ENCODE peak calls at places on chromosomes 13 and 19, in seven cellular contexts. J is neuronal stem cell, S is A549, O is astrocyte, Q is mesenchymal stem cell, Y is hepatocyte, Z is GM23248. H is an unnamed sample.

GRCh38 chr13:98142427-98143156 is at the start of gene FARP1:
- DNase-seq in O (peak), Z (peak), Y (peak), Q (peak), J (peak), S (peak), H (peak)

GRCh38 chr19:11551603-11552235 is 7.3 kb downstream of the ELOF1 start:
- DNase-seq in Z (peak), O (no peak), J (no peak), Q (no peak), Y (no peak), S (no peak), H (peak)

GRCh38 chr19:18519962-18520847 is 1.7 kb downstream of the ELL start:
- DNase-seq in J (peak), Y (peak), S (peak), Q (peak), O (peak), Z (peak), H (peak)

GRCh38 chr19:1661995-1662394 is 9.6 kb upstream of the TCF3 start:
- DNase-seq in O (no peak), Q (no peak), Z (no peak), Y (no peak), J (no peak), S (no peak), H (no peak)

GRCh38 chr13:72565893-72566292 is 161.5 kb downstream of the MZT1 start:
- DNase-seq in Y (peak), S (no peak), Z (peak), J (peak), Q (peak), O (peak), H (no peak)

GRCh38 chr13:50618206-50618605 is 225.3 kb downstream of the DLEU7 start:
- DNase-seq in Q (no peak), S (no peak), Y (no peak), Z (no peak), O (no peak), J (no peak), H (no peak)

GRCh38 chr19:14051980-14052379 is 9.9 kb downstream of the PALM3 start:
- DNase-seq in J (no peak), O (no peak), S (no peak), Q (no peak), Y (no peak), Z (no peak), H (no peak)

GRCh38 chr13:54449922-54450321 is 1421.3 kb downstream of the OLFM4 start:
- DNase-seq in Z (no peak), Q (no peak), J (no peak), Y (no peak), O (no peak), S (no peak), H (no peak)

GRCh38 chr19:13153627-13154240 is 3.5 kb downstream of the IER2 start:
- DNase-seq in O (peak), Q (no peak), S (no peak), Z (peak), J (peak), Y (peak), H (peak)

GRCh38 chr13:97640236-97640635 is 206.3 kb downstream of the RAP2A start:
- DNase-seq in S (no peak), O (no peak), Q (no peak), Z (no peak), J (no peak), Y (no peak), H (no peak)

GRCh38 chr19:40813182-40813581 is 14.2 kb downstream of the EGLN2 start:
- DNase-seq in Q (no peak), J (no peak), Y (no peak), Z (no peak), O (no peak), S (no peak), H (peak)

DNA sequence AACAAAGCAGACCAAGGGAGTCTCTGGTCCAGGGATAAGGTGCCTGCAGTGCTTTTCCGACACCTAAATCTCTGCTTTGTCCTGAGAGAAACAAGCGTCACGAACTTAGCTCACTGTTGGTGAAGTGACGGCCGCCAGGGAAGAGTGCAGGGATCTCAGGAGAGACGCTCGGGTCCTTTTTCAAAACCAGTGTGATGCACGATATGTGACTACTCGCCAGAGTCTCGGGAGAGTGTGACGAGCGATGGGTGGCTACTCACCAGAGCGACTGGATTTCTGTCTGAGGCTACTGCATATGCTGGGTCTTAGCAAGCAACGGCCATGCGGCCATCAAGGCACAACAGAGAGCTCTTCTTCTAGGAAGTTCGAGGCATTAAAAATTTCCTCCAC is 16.5 kb upstream of the CFAP97D2 start:
- DNase-seq in O (no peak), Z (no peak), S (no peak), J (no peak), Q (no peak), Y (no peak), H (peak)
- H3K4me3 ChIP-seq in O (no peak), Z (peak), S (no peak), J (no peak), Q (no peak), Y (no peak), H (peak)

GRCh38 chr19:10519421-10519820 is 2.2 kb upstream of the S1PR5 start:
- DNase-seq in J (no peak), Q (no peak), Y (no peak), O (no peak), S (no peak), Z (no peak), H (no peak)

GRCh38 chr19:10516671-10517286 is 468 bp downstream of the S1PR5 start:
- DNase-seq in O (no peak), Q (peak), S (no peak), Y (no peak), Z (peak), J (no peak), H (peak)

GRCh38 chr19:10517361-10517759 is at the start of gene S1PR5:
- DNase-seq in S (peak), O (no peak), Y (peak), J (no peak), Z (peak), Q (peak), H (peak)

GRCh38 chr19:10517760-10518443 is 655 bp upstream of the S1PR5 start:
- DNase-seq in S (peak), Z (peak), O (no peak), J (no peak), Y (peak), Q (peak), H (peak)

DNA sequence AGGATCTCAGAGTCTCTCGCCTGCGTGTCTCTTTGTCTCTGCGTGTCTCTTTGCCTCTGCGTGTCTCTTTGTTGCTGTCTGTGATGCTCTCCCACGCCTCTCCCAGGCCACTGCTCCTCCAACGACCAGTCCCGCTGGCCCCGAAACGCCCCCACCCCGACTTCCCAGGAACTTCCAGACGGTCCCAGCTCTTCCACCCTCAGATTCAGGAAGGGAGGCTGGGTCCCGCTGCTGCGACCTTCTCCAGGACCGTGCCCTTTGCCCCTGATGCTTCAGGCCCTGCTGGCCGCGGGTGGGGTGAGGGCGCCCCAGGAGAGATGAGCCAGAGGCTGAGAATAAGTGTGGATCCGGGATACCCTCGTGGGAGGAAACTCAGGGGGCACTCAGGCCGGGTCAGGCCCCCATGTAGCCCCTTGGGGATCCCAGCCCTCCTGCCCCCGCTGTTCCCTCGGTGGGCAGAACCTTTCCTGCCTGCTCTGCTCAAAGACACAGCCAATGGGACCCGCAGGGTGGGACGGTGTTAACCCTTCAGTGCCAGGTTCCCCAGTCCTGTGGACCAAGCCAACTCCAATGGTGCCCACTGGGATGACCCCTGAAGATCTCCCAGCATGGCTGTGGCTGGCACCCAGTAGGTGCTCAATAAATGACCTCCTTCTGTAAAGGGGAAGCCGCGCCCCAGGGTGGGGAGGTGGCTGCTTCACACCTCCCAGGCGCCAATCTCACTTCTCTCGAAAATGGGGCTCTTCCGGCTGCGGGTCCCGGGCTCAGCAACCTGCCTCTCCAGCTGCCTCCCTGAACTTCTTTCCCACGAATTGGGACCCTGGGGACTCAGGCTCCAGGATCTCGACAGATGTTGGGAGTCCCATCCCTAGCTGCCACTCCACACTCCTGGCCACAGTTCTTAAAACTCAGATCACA is 1.5 kb upstream of the S1PR5 start:
- DNase-seq in Q (no peak), Z (no peak), S (no peak), Y (no peak), O (no peak), J (no peak), H (peak)
- H3K4me2 ChIP-seq in Q (peak), Z (peak), S (peak), Y (peak), O (peak), J (peak), H (peak)

DNA sequence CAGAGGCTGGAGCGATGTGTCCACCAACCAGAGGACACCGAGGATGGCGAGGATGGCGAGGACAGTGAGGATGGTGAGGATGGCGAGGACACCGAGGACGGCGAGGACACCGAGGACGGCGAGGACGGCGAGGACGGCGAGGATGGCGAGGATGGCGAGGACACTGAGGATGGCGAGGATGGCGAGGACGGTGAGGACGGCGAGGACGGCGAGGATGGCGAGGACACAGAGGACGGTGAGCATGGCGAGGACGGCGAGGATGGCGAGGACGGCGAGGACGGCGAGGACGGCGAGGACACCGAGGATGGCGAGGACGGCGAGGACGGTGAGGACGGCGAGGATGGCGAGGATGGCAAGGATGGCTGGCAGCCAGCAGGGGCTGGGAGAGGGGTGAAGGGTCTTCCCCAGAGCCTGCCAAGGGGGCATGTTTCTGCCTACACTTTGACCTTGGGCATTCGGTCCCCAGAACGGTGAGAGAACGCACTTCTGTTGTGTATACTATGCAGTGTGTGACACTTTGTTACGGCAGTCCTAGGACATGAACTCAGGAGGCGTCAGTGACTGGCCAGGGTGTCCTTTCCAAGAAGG is 44.4 kb upstream of the ATP11A start:
- DNase-seq in S (no peak), O (no peak), Q (no peak), Y (no peak), J (no peak), Z (no peak), H (no peak)
- H3K4me3 ChIP-seq in S (no peak), O (no peak), Q (no peak), Y (no peak), J (no peak), Z (no peak), H (no peak)

DNA sequence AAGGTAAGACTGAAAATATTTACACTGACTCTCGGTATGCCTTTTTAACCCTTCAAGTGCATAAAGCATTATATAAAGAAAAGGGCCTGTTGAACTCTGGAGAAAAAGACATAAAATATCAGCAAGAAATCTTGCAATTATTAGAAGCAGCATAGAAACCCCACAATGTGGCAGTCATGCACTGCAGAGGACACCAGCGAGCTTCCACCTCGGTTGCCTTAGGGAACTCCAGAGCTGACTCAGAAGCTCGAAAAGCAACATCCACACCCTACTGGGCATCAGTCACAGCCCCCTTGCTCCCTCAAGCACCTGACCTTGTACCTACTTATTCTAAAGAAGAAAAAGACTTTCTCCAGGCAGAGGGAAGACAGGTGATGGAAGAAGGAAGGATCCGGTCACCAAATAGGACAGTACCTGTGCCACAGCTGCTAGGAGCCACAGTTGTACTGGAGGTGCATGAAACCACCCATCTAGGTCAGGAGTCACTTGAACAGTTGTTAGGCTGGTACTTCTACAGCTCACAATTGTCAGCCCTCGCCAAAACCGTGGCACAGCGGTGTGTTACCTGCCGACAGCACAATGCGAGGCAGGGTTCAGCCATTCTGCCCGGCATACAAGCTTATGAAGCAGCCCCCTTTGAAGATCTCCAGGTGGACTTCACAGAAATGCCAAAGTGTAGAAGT is 2.9 kb downstream of the ZNF816 start:
- DNase-seq in S (no peak), J (no peak), O (no peak), Y (no peak), Q (no peak), Z (no peak), H (no peak)
- H3K4me2 ChIP-seq in S (no peak), J (no peak), O (no peak), Y (no peak), Q (no peak), Z (no peak), H (no peak)

DNA sequence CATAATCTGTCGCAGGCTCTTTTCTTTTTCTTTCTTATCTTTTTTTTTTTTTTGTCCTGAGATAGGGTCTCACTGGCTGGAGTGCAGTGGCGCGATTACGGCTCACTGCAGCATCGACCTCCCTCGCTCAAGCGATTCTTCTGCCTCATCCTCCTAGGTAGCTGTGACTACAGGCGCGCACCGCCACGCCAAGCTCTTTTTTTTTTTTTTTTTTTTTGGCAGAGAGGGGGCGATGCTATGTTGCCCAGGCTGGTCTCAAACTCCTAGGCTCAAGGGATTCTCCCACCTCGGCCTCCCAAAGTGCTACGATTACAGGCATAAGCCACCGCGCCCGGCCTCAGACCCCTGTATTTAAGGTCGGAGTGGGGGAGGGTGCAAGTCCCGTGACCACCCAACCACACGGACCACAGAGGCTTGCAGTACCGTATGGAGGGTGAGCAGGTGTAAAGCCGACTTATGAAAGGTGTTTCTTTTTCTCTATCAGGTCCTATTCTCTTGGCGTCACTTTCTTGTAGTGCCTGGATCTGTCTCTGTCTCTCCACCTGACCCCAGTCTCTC is 2.0 kb downstream of the PHLDB3 start:
- DNase-seq in J (no peak), Q (no peak), Z (no peak), S (no peak), O (no peak), Y (no peak), H (no peak)
- H3K4me3 ChIP-seq in J (no peak), Q (no peak), Z (no peak), S (no peak), O (no peak), Y (no peak), H (peak)

GRCh38 chr19:45133661-45134060 is 27.1 kb downstream of the NKPD1 start:
- DNase-seq in Z (no peak), O (no peak), S (no peak), Y (no peak), J (no peak), Q (no peak), H (peak)

GRCh38 chr19:45137179-45137761 is 23.5 kb downstream of the NKPD1 start:
- DNase-seq in Q (no peak), O (peak), Y (no peak), Z (no peak), S (no peak), J (no peak), H (peak)

GRCh38 chr19:45136507-45137178 is 24.1 kb downstream of the NKPD1 start:
- DNase-seq in S (no peak), Z (no peak), Q (no peak), O (no peak), J (no peak), Y (no peak), H (peak)

GRCh38 chr19:45138303-45138751 is 22.5 kb downstream of the NKPD1 start:
- DNase-seq in J (no peak), O (no peak), Z (no peak), Y (no peak), Q (no peak), S (no peak), H (peak)

DNA sequence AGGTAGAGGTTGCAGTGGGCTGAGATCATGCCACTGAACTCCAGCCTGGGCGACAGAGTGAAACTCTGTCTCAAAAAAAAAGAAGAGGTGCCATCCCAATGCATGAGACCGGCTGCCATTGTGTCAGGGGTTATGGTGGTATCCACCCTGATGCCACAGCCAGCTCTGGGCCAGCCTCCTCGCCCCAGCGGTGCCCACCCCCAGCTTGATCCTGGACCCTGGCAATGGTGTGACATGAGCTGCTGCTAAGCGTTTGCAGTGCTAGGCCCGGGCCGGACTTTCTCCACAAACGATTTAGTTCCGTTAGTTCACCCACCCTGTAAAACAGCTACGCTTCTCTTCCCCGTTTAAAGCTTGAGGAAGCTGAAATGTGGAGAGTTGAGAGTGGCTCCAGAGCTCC is 25.6 kb downstream of the NKPD1 start:
- DNase-seq in J (no peak), O (no peak), Q (no peak), S (no peak), Z (no peak), Y (no peak), H (peak)
- H3K4me2 ChIP-seq in J (no peak), O (no peak), Q (no peak), S (no peak), Z (no peak), Y (no peak), H (no peak)

DNA sequence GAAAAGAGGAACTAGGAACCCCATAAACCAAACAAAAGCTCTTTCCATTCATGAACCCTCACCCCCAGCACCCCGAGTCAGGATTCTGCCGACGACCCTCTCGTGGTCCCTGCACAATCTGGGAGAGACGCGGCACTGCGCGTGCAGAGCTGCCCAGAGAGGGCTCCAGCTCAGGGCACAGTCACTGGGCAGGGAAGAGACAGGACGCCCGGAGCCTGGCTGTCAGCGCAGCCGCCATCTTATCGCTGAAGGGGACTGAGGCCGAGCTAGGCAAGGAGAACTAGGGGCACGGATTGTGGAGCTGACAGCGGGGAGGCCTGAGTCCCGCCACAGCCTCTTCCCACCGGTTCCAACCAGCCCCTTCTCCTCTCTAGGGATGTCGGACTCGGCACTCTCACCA is 349 bp downstream of the ZNF98 start:
- DNase-seq in Y (no peak), Z (no peak), S (no peak), J (no peak), Q (no peak), O (no peak), H (no peak)
- H3K4me3 ChIP-seq in Y (no peak), Z (no peak), S (no peak), J (no peak), Q (no peak), O (no peak), H (no peak)

GRCh38 chr13:110447801-110448200 is 113.7 kb downstream of the RAB20 start:
- DNase-seq in S (no peak), Z (no peak), Q (no peak), O (no peak), Y (no peak), J (no peak), H (no peak)
- H3K4me2 ChIP-seq in S (no peak), Z (no peak), Q (no peak), O (peak), Y (no peak), J (no peak), H (no peak)

GRCh38 chr19:51614789-51615188 is 15.4 kb downstream of the SIGLEC5 start:
- DNase-seq in O (no peak), Z (no peak), S (no peak), Q (no peak), J (no peak), Y (no peak), H (no peak)
- H3K4me3 ChIP-seq in O (no peak), Z (no peak), S (no peak), Q (no peak), J (no peak), Y (no peak), H (no peak)

DNA sequence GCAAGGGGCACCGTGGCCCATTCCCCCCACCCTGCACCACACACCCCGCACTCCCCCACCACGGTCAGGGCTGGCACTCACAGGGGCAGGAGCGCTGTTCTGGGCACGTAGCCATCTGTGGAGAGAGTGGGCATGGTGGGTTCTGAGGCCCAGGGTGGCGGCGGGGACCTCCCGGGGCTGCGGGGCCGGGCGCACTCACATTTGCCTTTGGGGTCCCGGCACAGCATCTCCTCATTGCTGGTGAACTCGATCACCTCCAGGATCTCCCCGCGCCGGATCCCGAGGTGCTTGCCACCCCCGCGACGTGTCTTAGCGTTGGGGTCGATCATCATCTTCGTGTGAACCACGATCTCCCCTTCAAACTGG is 12.1 kb downstream of the PRAM1 start:
- DNase-seq in S (no peak), Z (no peak), Y (no peak), J (no peak), O (no peak), Q (no peak), H (no peak)
- H3K4me2 ChIP-seq in S (no peak), Z (no peak), Y (no peak), J (no peak), O (no peak), Q (no peak), H (no peak)